ENCODE peak calls at places on chromosome 11, in six cellular contexts. F is HCT116, Q is NT2/D1, W is K562, U is H1, M is GM12878. S is an unnamed sample.

GRCh38 chr11:14619580-14619979 is 24.0 kb upstream of the PDE3B start:
- DNase-seq in F (no peak), Q (no peak), W (no peak), U (no peak), M (no peak), S (peak; percentile 19)

GRCh38 chr11:72730243-72730642 is 22.0 kb downstream of the ARAP1 start:
- DNase-seq in F (no peak), Q (no peak), W (no peak), U (no peak), M (no peak), S (no peak)

GRCh38 chr11:102950622-102951081 is 4.9 kb downstream of the MMP13 start:
- DNase-seq in F (no peak), Q (no peak), W (no peak), U (no peak), M (no peak), S (no peak)

GRCh38 chr11:65422104-65422632 is 430 bp upstream of the NEAT1 start:
- DNase-seq in F (peak; percentile 88), Q (peak; percentile 89), W (peak; percentile 85), U (peak; percentile 94), M (no peak), S (peak; percentile 93)

GRCh38 chr11:13073119-13073981 is 64.2 kb downstream of the RASSF10 start:
- DNase-seq in F (peak; percentile 76), Q (no peak), W (no peak), U (no peak), M (peak; percentile 23), S (peak; percentile 31)

GRCh38 chr11:123822022-123822421 is 15.9 kb upstream of the OR6M1 start:
- DNase-seq in F (no peak), Q (no peak), W (no peak), U (no peak), M (no peak), S (no peak)

GRCh38 chr11:114099392-114100178 is 40.1 kb downstream of the ZBTB16 start:
- DNase-seq in F (no peak), Q (no peak), W (no peak), U (no peak), M (no peak), S (no peak)

GRCh38 chr11:10824888-10825287 is 16.2 kb upstream of the EIF4G2 start:
- DNase-seq in F (no peak), Q (no peak), W (no peak), U (no peak), M (no peak), S (no peak)

GRCh38 chr11:128713595-128713994 is 19.7 kb downstream of the FLI1 start:
- DNase-seq in F (no peak), Q (no peak), W (no peak), U (no peak), M (no peak), S (no peak)

GRCh38 chr11:70077411-70078094 is 564 bp upstream of the ANO1 start:
- DNase-seq in F (no peak), Q (no peak), W (no peak), U (peak; percentile 57), M (no peak), S (no peak)

GRCh38 chr11:76419896-76420295 is 24.9 kb upstream of the EMSY start:
- DNase-seq in F (no peak), Q (peak; percentile 8), W (peak; percentile 45), U (peak; percentile 55), M (no peak), S (peak; percentile 15)

GRCh38 chr11:17558025-17558780 is 11.1 kb downstream of the OTOG start:
- DNase-seq in F (no peak), Q (no peak), W (no peak), U (no peak), M (no peak), S (no peak)

GRCh38 chr11:59654893-59655292 is 13.9 kb downstream of the PATL1 start:
- DNase-seq in F (no peak), Q (no peak), W (no peak), U (no peak), M (no peak), S (no peak)

GRCh38 chr11:66543263-66544107 is 2.4 kb downstream of the ZDHHC24 start:
- DNase-seq in F (no peak), Q (no peak), W (no peak), U (no peak), M (peak; percentile 38), S (no peak)

GRCh38 chr11:17596711-17597110 is 49.7 kb downstream of the OTOG start:
- DNase-seq in F (no peak), Q (no peak), W (no peak), U (no peak), M (no peak), S (no peak)

GRCh38 chr11:120068114-120068573 is 69.8 kb downstream of the TRIM29 start:
- DNase-seq in F (no peak), Q (no peak), W (no peak), U (peak; percentile 29), M (no peak), S (no peak)

GRCh38 chr11:112129656-112130055 is 34.2 kb downstream of the IL18 start:
- DNase-seq in F (no peak), Q (no peak), W (no peak), U (no peak), M (no peak), S (no peak)

GRCh38 chr11:112134473-112134872 is 29.4 kb downstream of the IL18 start:
- DNase-seq in F (no peak), Q (no peak), W (no peak), U (no peak), M (no peak), S (no peak)

GRCh38 chr11:112127056-112127455 is 36.8 kb downstream of the IL18 start:
- DNase-seq in F (no peak), Q (no peak), W (no peak), U (no peak), M (no peak), S (no peak)

GRCh38 chr11:112132737-112133136 is 31.2 kb downstream of the IL18 start:
- DNase-seq in F (no peak), Q (no peak), W (no peak), U (no peak), M (no peak), S (no peak)

GRCh38 chr11:112128483-112129121 is 35.3 kb downstream of the IL18 start:
- DNase-seq in F (peak; percentile 87), Q (no peak), W (no peak), U (no peak), M (no peak), S (no peak)
- TF ChIP-seq ZNF274 in F (no peak), Q (no peak), W (no peak), U (no peak), M (no peak), S (no peak)

DNA sequence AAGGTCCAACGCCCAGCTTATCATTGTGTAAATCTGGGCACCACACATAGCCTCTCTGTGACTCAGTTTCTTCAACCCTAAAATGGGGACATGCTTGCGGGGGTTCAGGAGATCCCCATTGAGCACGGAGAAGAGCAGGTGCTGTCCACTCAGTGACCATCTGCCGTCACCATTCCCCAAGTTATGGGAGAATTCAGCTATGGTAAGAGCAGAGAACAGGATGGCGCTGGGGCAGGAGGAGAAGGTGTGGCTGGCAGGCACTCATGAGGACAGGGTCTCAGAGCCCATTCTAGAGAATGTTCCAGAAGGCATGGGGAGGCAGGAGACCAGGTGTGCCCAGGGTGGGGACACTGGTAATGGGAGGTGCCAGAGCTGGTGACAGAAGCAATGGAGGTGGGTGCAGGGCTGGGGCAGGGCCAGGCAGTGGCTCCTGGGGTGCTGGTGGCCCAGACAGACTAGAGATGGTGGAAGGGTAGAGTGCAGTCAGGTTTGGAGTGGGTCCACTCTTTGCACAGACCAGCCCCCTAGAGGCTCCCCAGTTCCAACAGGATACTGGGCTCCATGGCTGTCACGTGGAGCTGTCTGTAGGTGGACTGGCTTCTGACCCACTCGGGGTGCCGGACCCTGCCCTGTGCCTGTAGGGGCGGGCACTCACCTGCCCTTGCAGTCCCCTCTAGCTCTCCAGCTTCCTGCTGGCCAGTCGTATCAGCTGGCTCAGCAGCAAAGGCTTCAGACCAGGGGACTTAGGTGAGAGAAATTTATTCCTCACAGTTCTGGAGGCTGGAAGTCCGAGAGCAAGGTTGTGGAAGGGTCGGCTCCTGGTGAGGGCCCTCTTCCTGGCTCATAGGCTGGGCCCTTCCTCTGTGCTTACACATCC is 84.7 kb downstream of the CDKN1C start:
- DNase-seq in F (no peak), Q (no peak), W (no peak), U (peak; percentile 42), M (no peak), S (no peak)
- TF ChIP-seq ZNF274 in F (no peak), Q (no peak), W (no peak), U (no peak), M (no peak), S (no peak)

GRCh38 chr11:64344721-64345120 is 4.7 kb downstream of the CCDC88B start:
- DNase-seq in F (no peak), Q (no peak), W (no peak), U (no peak), M (no peak), S (no peak)

GRCh38 chr11:64341851-64342791 is 2.1 kb downstream of the CCDC88B start:
- DNase-seq in F (peak; percentile 80), Q (peak; percentile 84), W (peak; percentile 95), U (peak; percentile 99), M (no peak), S (peak; percentile 63)

GRCh38 chr11:64343740-64344133 is 3.7 kb downstream of the CCDC88B start:
- DNase-seq in F (no peak), Q (no peak), W (no peak), U (no peak), M (no peak), S (no peak)

GRCh38 chr11:64342869-64343739 is 3.1 kb downstream of the CCDC88B start:
- DNase-seq in F (no peak), Q (no peak), W (peak; percentile 82), U (no peak), M (no peak), S (no peak)

GRCh38 chr11:64344160-64344559 is 4.2 kb downstream of the CCDC88B start:
- DNase-seq in F (no peak), Q (no peak), W (no peak), U (no peak), M (no peak), S (no peak)
- TF ChIP-seq ZNF274 in F (no peak), Q (no peak), W (no peak), U (no peak), M (no peak), S (no peak)

GRCh38 chr11:92880391-92880790 is 89.1 kb upstream of the MTNR1B start:
- DNase-seq in F (no peak), Q (no peak), W (no peak), U (no peak), M (no peak), S (no peak)
- TF ChIP-seq ZNF274 in F (no peak), Q (no peak), W (no peak), U (no peak), M (no peak), S (no peak)

S was measured in HepG2.